ENCODE peak calls at places on chromosome 12, in six cellular contexts. S is lower leg skin, J is tibial nerve, O is heart left ventricle, D is IMR-90, E is H54. I is an unnamed sample.

GRCh38 chr12:42140901-42141300 is 3.8 kb downstream of the GXYLT1 start:
- DNase-seq in S (no peak), J (no peak), O (no peak), D (peak; percentile 53), E (no peak), I (peak; percentile 35)

GRCh38 chr12:76242813-76243540 is 105.2 kb downstream of the BBS10 start:
- DNase-seq in S (no peak), J (no peak), O (no peak), D (peak; percentile 75), E (no peak), I (no peak)

GRCh38 chr12:112198120-112198733 is 72.9 kb downstream of the TRAFD1 start:
- DNase-seq in S (no peak), J (no peak), O (peak; percentile 49), D (peak; percentile 51), E (peak; percentile 69), I (peak; percentile 69)

GRCh38 chr12:122086088-122086487 is 7.5 kb downstream of the MLXIP start:
- DNase-seq in S (no peak), J (no peak), O (no peak), D (no peak), E (no peak), I (no peak)

GRCh38 chr12:74889563-74890236 is 319.9 kb downstream of the KCNC2 start:
- DNase-seq in S (no peak), J (no peak), O (no peak), D (peak; percentile 62), E (no peak), I (no peak)

GRCh38 chr12:46663297-46663696 is 162.5 kb downstream of the SLC38A4 start:
- DNase-seq in S (no peak), J (no peak), O (no peak), D (no peak), E (no peak), I (no peak)

GRCh38 chr12:107826276-107826675 is 51.8 kb downstream of the ASCL4 start:
- DNase-seq in S (no peak), J (no peak), O (no peak), D (no peak), E (no peak), I (no peak)

GRCh38 chr12:25648460-25648859 is 95.4 kb upstream of the LMNTD1 start:
- DNase-seq in S (no peak), J (no peak), O (peak; percentile 61), D (peak; percentile 73), E (peak; percentile 64), I (peak; percentile 72)

GRCh38 chr12:14993537-14994266 is 20.9 kb downstream of the PDE6H start:
- DNase-seq in S (no peak), J (no peak), O (no peak), D (peak; percentile 68), E (peak; percentile 7), I (no peak)

GRCh38 chr12:102438823-102439205 is 41.5 kb downstream of the IGF1 start:
- DNase-seq in S (no peak), J (no peak), O (no peak), D (no peak), E (no peak), I (no peak)

GRCh38 chr12:121796855-121797751 is 3.6 kb upstream of the RHOF start:
- DNase-seq in S (peak; percentile 98), J (peak; percentile 83), O (peak; percentile 99), D (peak; percentile 83), E (peak; percentile 94), I (peak; percentile 99)

GRCh38 chr12:109027767-109028166 is 6.9 kb upstream of the SVOP start:
- DNase-seq in S (no peak), J (no peak), O (no peak), D (peak; percentile 64), E (no peak), I (no peak)

GRCh38 chr12:45388545-45388944 is 172.7 kb downstream of the ANO6 start:
- DNase-seq in S (no peak), J (peak; percentile 62), O (no peak), D (peak; percentile 58), E (no peak), I (peak; percentile 9)

GRCh38 chr12:51281202-51281924 is 11.1 kb upstream of the SMAGP start:
- DNase-seq in S (no peak), J (no peak), O (no peak), D (peak; percentile 74), E (peak; percentile 35), I (no peak)

GRCh38 chr12:49548822-49549648 is 10.2 kb downstream of the KCNH3 start:
- DNase-seq in S (no peak), J (no peak), O (peak; percentile 51), D (no peak), E (no peak), I (peak; percentile 57)

GRCh38 chr12:58386136-58386535 is 444.8 kb downstream of the ATP23 start:
- DNase-seq in S (no peak), J (no peak), O (no peak), D (no peak), E (no peak), I (no peak)

GRCh38 chr12:124871297-124871696 is 7.6 kb upstream of the SCARB1 start:
- DNase-seq in S (no peak), J (no peak), O (no peak), D (no peak), E (no peak), I (no peak)

GRCh38 chr12:124868252-124868965 is 4.7 kb upstream of the SCARB1 start:
- DNase-seq in S (no peak), J (no peak), O (no peak), D (no peak), E (no peak), I (no peak)

GRCh38 chr12:124870515-124870914 is 6.9 kb upstream of the SCARB1 start:
- DNase-seq in S (no peak), J (no peak), O (no peak), D (no peak), E (no peak), I (no peak)

GRCh38 chr12:124867389-124867930 is 3.8 kb upstream of the SCARB1 start:
- DNase-seq in S (no peak), J (no peak), O (no peak), D (peak; percentile 81), E (no peak), I (no peak)

GRCh38 chr12:124869011-124869665 is 5.5 kb upstream of the SCARB1 start:
- DNase-seq in S (no peak), J (no peak), O (no peak), D (no peak), E (no peak), I (no peak)
- TF ChIP-seq POLR2A in S (no peak), J (no peak), O (no peak), D (no peak), E (no peak), I (no peak)

GRCh38 chr12:12562016-12562483 is 613 bp downstream of the DUSP16 start:
- DNase-seq in S (no peak), J (no peak), O (peak; percentile 46), D (peak; percentile 18), E (no peak), I (peak; percentile 29)

GRCh38 chr12:12559699-12560296 is 2.9 kb downstream of the DUSP16 start:
- DNase-seq in S (no peak), J (no peak), O (no peak), D (no peak), E (no peak), I (no peak)

GRCh38 chr12:12560587-12561304 is 1.9 kb downstream of the DUSP16 start:
- DNase-seq in S (no peak), J (peak; percentile 63), O (peak; percentile 32), D (peak; percentile 69), E (peak; percentile 35), I (peak; percentile 54)

GRCh38 chr12:12562585-12563245 is at the start of gene DUSP16:
- DNase-seq in S (peak; percentile 97), J (peak; percentile 95), O (peak; percentile 94), D (peak; percentile 95), E (peak; percentile 84), I (peak; percentile 93)

DNA sequence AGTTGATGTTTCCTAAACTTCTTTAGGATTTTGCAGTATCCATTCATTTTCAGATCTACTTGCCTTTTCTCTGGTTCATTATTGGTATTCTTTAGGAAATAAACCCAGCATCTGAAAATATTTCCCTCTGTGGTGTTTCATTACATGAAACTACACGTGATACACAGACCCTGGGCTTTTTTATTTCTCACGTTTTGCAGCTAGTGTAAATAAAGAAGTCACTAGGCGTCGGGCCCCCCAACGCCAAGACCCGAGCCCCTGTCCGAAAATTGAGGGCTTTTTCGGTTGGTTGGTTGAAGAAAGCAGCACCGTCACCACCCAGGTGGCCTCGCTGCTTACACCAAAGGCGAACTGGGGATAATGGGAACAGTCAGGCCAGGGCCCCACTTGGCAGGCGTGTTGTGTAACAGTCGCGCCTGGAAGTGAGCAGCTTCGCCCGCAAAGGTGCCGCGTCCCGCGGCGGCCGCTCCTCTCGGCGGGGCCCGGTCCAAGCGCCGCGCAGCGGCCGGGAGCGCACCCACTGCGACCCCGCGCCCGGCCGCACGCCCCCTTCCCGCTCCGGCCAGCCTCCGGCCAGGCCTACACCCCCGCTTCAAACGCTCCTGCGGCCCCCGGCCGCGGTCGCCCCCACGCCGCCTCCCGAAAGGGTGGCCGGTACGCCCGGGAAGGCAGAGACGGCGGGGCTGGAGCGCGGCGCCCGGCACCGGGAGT is 1.2 kb downstream of the DUSP16 start:
- DNase-seq in S (peak; percentile 91), J (peak; percentile 62), O (peak; percentile 85), D (peak; percentile 46), E (peak; percentile 29), I (peak; percentile 70)
- TF ChIP-seq POLR2A in S (no peak), J (no peak), O (no peak), D (peak; percentile 60), E (peak; percentile 13), I (no peak)

GRCh38 chr12:120497524-120498150 is 1.7 kb downstream of the DYNLL1 start:
- DNase-seq in S (no peak), J (no peak), O (no peak), D (peak; percentile 41), E (no peak), I (no peak)

GRCh38 chr12:120498870-120499515 is 3.1 kb downstream of the DYNLL1 start:
- DNase-seq in S (no peak), J (no peak), O (no peak), D (no peak), E (no peak), I (no peak)

GRCh38 chr12:120496353-120497340 is 734 bp downstream of the DYNLL1 start:
- DNase-seq in S (peak; percentile 92), J (peak; percentile 59), O (peak; percentile 76), D (peak; percentile 56), E (no peak), I (peak; percentile 56)

GRCh38 chr12:120495189-120495722 is 657 bp upstream of the DYNLL1 start:
- DNase-seq in S (no peak), J (no peak), O (no peak), D (no peak), E (no peak), I (peak; percentile 2)

GRCh38 chr12:120495723-120496352 is at the start of gene DYNLL1:
- DNase-seq in S (peak; percentile 99), J (peak; percentile 98), O (peak; percentile 96), D (peak; percentile 94), E (peak; percentile 83), I (peak; percentile 95)
- TF ChIP-seq POLR2A in S (peak; percentile 58), J (peak; percentile 80), O (peak; percentile 33), D (peak; percentile 95), E (peak; percentile 98), I (peak; percentile 67)

GRCh38 chr12:89352242-89352491 is 134 bp downstream of the DUSP6 start:
- DNase-seq in S (no peak), J (no peak), O (no peak), D (no peak), E (no peak), I (no peak)

GRCh38 chr12:89353823-89354629 is 1.7 kb upstream of the DUSP6 start:
- DNase-seq in S (peak; percentile 95), J (peak; percentile 40), O (peak; percentile 88), D (peak; percentile 63), E (peak; percentile 59), I (peak; percentile 82)

GRCh38 chr12:89352492-89353187 is at the start of gene DUSP6:
- DNase-seq in S (peak; percentile 99), J (peak; percentile 92), O (peak; percentile 96), D (peak; percentile 99), E (peak; percentile 89), I (peak; percentile 94)

GRCh38 chr12:89354630-89354931 is 2.3 kb upstream of the DUSP6 start:
- DNase-seq in S (no peak), J (no peak), O (no peak), D (peak; percentile 35), E (no peak), I (no peak)

GRCh38 chr12:89353188-89353822 is 1.0 kb upstream of the DUSP6 start:
- DNase-seq in S (peak; percentile 94), J (peak; percentile 33), O (peak; percentile 85), D (peak; percentile 62), E (peak; percentile 64), I (peak; percentile 78)
- TF ChIP-seq POLR2A in S (peak; percentile 37), J (peak; percentile 58), O (no peak), D (no peak), E (peak; percentile 43), I (peak; percentile 83)

I was measured in thyroid gland.